ENCODE peak calls at places on chromosomes 1 and 21, in four cellular contexts. Z, M, O and R are unnamed samples.

GRCh38 chr1:94873520-94874351 is 53.2 kb downstream of the CNN3 start:
- DNase-seq in Z (no peak), M (no peak), O (peak; percentile 71), R (peak; percentile 64)

GRCh38 chr1:116997011-116997410 is 4.5 kb upstream of the CD101 start:
- DNase-seq in Z (no peak), M (no peak), O (peak; percentile 37), R (no peak)

GRCh38 chr1:159339517-159339916 is 37.4 kb downstream of the FCER1A start:
- DNase-seq in Z (no peak), M (no peak), O (peak; percentile 15), R (no peak)

GRCh38 chr1:217139513-217139912 is 416.3 kb upstream of the ESRRG start:
- DNase-seq in Z (peak; percentile 59), M (no peak), O (no peak), R (no peak)

GRCh38 chr1:90475623-90476022 is 241.5 kb downstream of the BARHL2 start:
- DNase-seq in Z (peak; percentile 27), M (peak; percentile 2), O (peak; percentile 19), R (peak; percentile 27)

GRCh38 chr1:4673494-4673893 is 19.1 kb downstream of the AJAP1 start:
- DNase-seq in Z (no peak), M (no peak), O (no peak), R (no peak)

GRCh38 chr1:8660455-8660854 is 157.0 kb downstream of the RERE start:
- DNase-seq in Z (no peak), M (no peak), O (peak; percentile 96), R (peak; percentile 58)

GRCh38 chr21:29181799-29182470 is 51.5 kb downstream of the MAP3K7CL start:
- DNase-seq in Z (no peak), M (peak; percentile 36), O (peak; percentile 91), R (peak; percentile 79)

GRCh38 chr1:84425145-84425876 is 27.0 kb downstream of the DNASE2B start:
- DNase-seq in Z (no peak), M (no peak), O (no peak), R (no peak)

GRCh38 chr1:3368059-3368458 is 86.4 kb upstream of the ARHGEF16 start:
- DNase-seq in Z (no peak), M (no peak), O (no peak), R (no peak)

GRCh38 chr1:63004868-63005267 is 220.9 kb downstream of the ATG4C start:
- DNase-seq in Z (peak; percentile 61), M (peak; percentile 7), O (no peak), R (no peak)

GRCh38 chr1:23531695-23532094 is 662 bp upstream of the E2F2 start:
- DNase-seq in Z (no peak), M (no peak), O (no peak), R (no peak)

GRCh38 chr1:1614954-1615255 is 395 bp upstream of the MIB2 start:
- DNase-seq in Z (no peak), M (no peak), O (no peak), R (no peak)

GRCh38 chr1:179589524-179589923 is 2.1 kb upstream of the TDRD5 start:
- DNase-seq in Z (no peak), M (no peak), O (peak; percentile 8), R (no peak)

GRCh38 chr1:38059632-38060286 is 13.2 kb upstream of the POU3F1 start:
- DNase-seq in Z (no peak), M (no peak), O (no peak), R (no peak)

GRCh38 chr1:87104945-87105344 is 190.5 kb downstream of the HS2ST1 start:
- DNase-seq in Z (no peak), M (no peak), O (peak; percentile 10), R (no peak)

GRCh38 chr1:9842781-9843575 is 19.2 kb upstream of the CLSTN1 start:
- DNase-seq in Z (no peak), M (no peak), O (no peak), R (peak; percentile 4)

GRCh38 chr1:161885013-161885412 is 118.9 kb downstream of the ATF6 start:
- DNase-seq in Z (no peak), M (no peak), O (peak; percentile 70), R (no peak)

GRCh38 chr1:195763146-195763906 is 844.9 kb downstream of the KCNT2 start:
- DNase-seq in Z (peak; percentile 26), M (no peak), O (no peak), R (no peak)

GRCh38 chr1:233193741-233194140 is 101.8 kb downstream of the PCNX2 start:
- DNase-seq in Z (no peak), M (no peak), O (no peak), R (no peak)

GRCh38 chr1:208757846-208758245 is 513.7 kb upstream of the PLXNA2 start:
- DNase-seq in Z (no peak), M (no peak), O (peak; percentile 4), R (no peak)

GRCh38 chr1:155892801-155893200 is 18.3 kb downstream of the RIT1 start:
- DNase-seq in Z (no peak), M (peak; percentile 37), O (peak; percentile 83), R (peak; percentile 23)

GRCh38 chr1:241834733-241835377 is 13.1 kb upstream of the EXO1 start:
- DNase-seq in Z (peak; percentile 62), M (peak; percentile 26), O (peak; percentile 80), R (peak; percentile 58)

GRCh38 chr1:181094813-181095212 is 6.3 kb downstream of the IER5 start:
- DNase-seq in Z (peak; percentile 69), M (no peak), O (peak; percentile 94), R (peak; percentile 68)

GRCh38 chr1:1554926-1555915 is 14.8 kb upstream of the TMEM240 start:
- DNase-seq in Z (no peak), M (no peak), O (peak; percentile 91), R (peak; percentile 66)

GRCh38 chr1:42931911-42932422 is 26.7 kb downstream of the SLC2A1 start:
- DNase-seq in Z (peak; percentile 30), M (no peak), O (no peak), R (no peak)

GRCh38 chr1:161952603-161953172 is 71.0 kb downstream of the OLFML2B start:
- DNase-seq in Z (no peak), M (no peak), O (peak; percentile 37), R (no peak)

GRCh38 chr1:3912809-3913685 is 13.0 kb upstream of the C1orf174 start:
- DNase-seq in Z (no peak), M (no peak), O (no peak), R (no peak)

GRCh38 chr1:115089443-115090340 is at the start of gene TSPAN2:
- DNase-seq in Z (peak; percentile 98), M (no peak), O (peak; percentile 77), R (peak; percentile 70)

GRCh38 chr1:50183734-50184133 is 75.0 kb downstream of the ELAVL4 start:
- DNase-seq in Z (no peak), M (no peak), O (no peak), R (no peak)

GRCh38 chr1:181483084-181483559 is at the start of gene CACNA1E:
- DNase-seq in Z (no peak), M (no peak), O (no peak), R (no peak)

GRCh38 chr1:73998348-73998959 is 199.5 kb downstream of the LRRIQ3 start:
- DNase-seq in Z (peak; percentile 67), M (peak; percentile 8), O (peak; percentile 37), R (peak; percentile 47)

GRCh38 chr21:28332796-28333195 is 659.9 kb downstream of the LTN1 start:
- DNase-seq in Z (no peak), M (no peak), O (no peak), R (no peak)

GRCh38 chr1:234361102-234361603 is 12.1 kb upstream of the COA6 start:
- DNase-seq in Z (no peak), M (no peak), O (no peak), R (no peak)

GRCh38 chr1:202638019-202638887 is 72.0 kb downstream of the SYT2 start:
- DNase-seq in Z (no peak), M (no peak), O (no peak), R (peak; percentile 38)

GRCh38 chr1:88062650-88063153 is 621.4 kb upstream of the PKN2 start:
- DNase-seq in Z (no peak), M (no peak), O (no peak), R (no peak)

GRCh38 chr1:29465755-29466154 is 229.4 kb downstream of the PTPRU start:
- DNase-seq in Z (peak; percentile 49), M (no peak), O (peak; percentile 41), R (peak; percentile 56)

DNA sequence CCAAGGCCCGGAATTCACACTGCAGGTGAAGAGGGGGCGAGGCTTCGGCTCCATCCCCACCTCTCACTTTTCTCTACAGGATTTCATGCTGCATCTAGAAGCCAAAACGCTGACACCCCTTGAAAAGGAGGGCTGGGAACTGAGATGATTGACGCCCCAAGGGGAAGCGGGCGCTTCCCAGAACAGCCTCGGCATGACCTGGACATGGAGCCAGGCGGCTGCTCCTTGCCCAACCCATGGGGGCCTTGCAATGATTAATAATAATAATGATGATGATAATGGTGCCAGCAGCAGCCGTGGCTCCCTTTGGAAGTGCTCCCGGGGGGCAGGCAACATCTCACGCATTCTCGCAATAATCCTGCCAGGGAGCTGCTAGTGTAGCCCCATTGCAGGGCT is 78.3 kb downstream of the RAP1GAP start:
- DNase-seq in Z (no peak), M (no peak), O (no peak), R (no peak)
- TF ChIP-seq EZH2 in Z (no peak), M (no peak), O (no peak), R (no peak)

GRCh38 chr21:45228656-45229240 is 58.9 kb downstream of the POFUT2 start:
- DNase-seq in Z (no peak), M (no peak), O (peak; percentile 31), R (no peak)

GRCh38 chr21:45228171-45228641 is 59.5 kb downstream of the POFUT2 start:
- DNase-seq in Z (no peak), M (peak; percentile 46), O (peak; percentile 98), R (peak; percentile 69)

GRCh38 chr21:45226540-45227326 is 61.0 kb downstream of the POFUT2 start:
- DNase-seq in Z (no peak), M (no peak), O (peak; percentile 50), R (no peak)

GRCh38 chr21:45225741-45226327 is 61.9 kb downstream of the POFUT2 start:
- DNase-seq in Z (no peak), M (no peak), O (no peak), R (no peak)

DNA sequence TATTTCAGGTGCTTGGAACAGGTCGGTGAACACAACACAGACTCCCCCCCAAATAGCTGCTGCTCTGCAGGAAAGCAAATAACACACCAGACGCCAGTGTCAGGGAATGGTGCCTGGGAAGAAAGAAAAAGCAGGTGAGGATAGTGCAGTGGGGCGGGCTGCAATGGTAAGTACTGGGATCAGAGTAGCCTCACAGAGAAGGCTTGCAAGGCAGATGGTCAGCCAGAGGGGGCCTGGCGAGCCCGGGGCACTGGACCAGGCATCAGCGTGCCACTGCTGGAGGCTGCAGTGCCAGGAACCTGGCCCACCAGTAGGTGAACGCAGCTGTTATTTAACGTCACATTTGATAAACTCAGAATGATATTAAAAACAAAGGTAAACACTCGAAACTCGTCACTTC is 60.0 kb downstream of the POFUT2 start:
- DNase-seq in Z (peak; percentile 19), M (no peak), O (no peak), R (no peak)
- TF ChIP-seq EZH2phosphoT487 in Z (no peak), M (no peak), O (no peak), R (no peak)

DNA sequence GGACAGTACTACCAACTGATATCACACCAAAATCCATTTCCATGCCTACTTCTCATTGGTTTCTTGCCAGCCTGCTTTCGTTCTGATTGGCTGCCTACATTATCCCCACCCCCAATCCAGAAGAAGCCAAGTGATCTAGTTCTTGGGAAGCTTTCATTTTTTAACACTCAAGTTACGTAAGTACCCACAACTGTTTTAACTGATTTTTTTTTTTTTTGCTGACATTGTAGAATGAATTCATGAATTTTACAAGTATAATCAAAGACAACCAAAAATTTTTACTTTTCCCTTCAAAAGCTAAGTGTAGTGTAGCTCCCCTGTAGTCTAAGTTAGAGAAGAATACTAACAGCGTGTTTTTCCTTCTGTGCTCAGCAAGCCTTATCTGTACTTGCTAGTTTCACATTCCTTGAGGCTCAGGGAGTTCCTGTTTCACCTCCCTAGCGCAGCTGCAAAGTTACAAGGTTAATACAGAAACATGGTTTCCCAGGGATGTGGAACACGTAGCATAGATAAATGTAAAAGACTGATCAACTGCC is at the start of gene SLC9C2:
- DNase-seq in Z (no peak), M (no peak), O (no peak), R (peak; percentile 50)
- H2AFZ ChIP-seq in Z (peak within 1 kb of the TSS; percentile 76), M (no peak within 1 kb of the TSS), O (no peak within 1 kb of the TSS), R (peak within 1 kb of the TSS; percentile 65)

GRCh38 chr1:45802343-45803298 is 791 bp upstream of the MAST2 start:
- DNase-seq in Z (peak; percentile 58), M (peak; percentile 57), O (peak; percentile 99), R (peak; percentile 92)
- TF ChIP-seq EZH2 in Z (no peak), M (no peak), O (no peak), R (no peak)